ENCODE peak calls at places on chromosomes 16 and 17, in nine cellular contexts. W, D, Y, V, C, E, L, I and B are unnamed samples.

GRCh38 chr16:6956511-6956910 is 376.1 kb upstream of the RBFOX1 start:
- DNase-seq in W (no peak), C (no peak), L (no peak), I (no peak), Y (no peak), E (no peak), D (no peak), V (no peak), B (no peak)

GRCh38 chr17:50708050-50709000 is 611 bp upstream of the ANKRD40 start:
- DNase-seq in D (no peak), E (no peak), Y (no peak), C (peak), W (no peak), V (no peak), I (no peak), L (no peak), B (no peak)

GRCh38 chr16:1941162-1941923 is 1.7 kb downstream of the MSRB1 start:
- DNase-seq in V (no peak), W (peak), C (peak), Y (no peak), L (no peak), D (no peak), E (no peak), I (no peak), B (no peak)

GRCh38 chr16:11240636-11241473 is 15.1 kb downstream of the SOCS1 start:
- DNase-seq in E (no peak), C (no peak), I (no peak), L (no peak), Y (no peak), V (no peak), W (peak), D (no peak), B (no peak)

GRCh38 chr17:33124185-33124584 is 132.5 kb downstream of the SPACA3 start:
- DNase-seq in Y (no peak), L (no peak), W (no peak), E (no peak), C (no peak), I (no peak), V (no peak), D (no peak), B (no peak)

GRCh38 chr17:75096082-75096625 is 8.4 kb downstream of the SLC16A5 start:
- DNase-seq in L (no peak), D (no peak), W (no peak), C (peak), E (no peak), V (peak), Y (no peak), I (no peak), B (peak)

GRCh38 chr17:42814633-42815399 is 9.3 kb downstream of the BECN1 start:
- DNase-seq in C (peak), V (no peak), E (no peak), W (no peak), L (no peak), I (no peak), D (no peak), Y (no peak), B (no peak)

GRCh38 chr16:34803683-34804416 is 1344.4 kb downstream of the TP53TG3F start:
- DNase-seq in E (no peak), L (no peak), Y (no peak), I (no peak), V (no peak), C (no peak), W (no peak), D (no peak), B (no peak)

GRCh38 chr17:78748048-78748729 is 33.9 kb downstream of the CYTH1 start:
- DNase-seq in E (no peak), W (no peak), V (no peak), L (no peak), C (no peak), Y (no peak), I (no peak), D (no peak), B (no peak)

GRCh38 chr17:58047751-58048150 is 35.5 kb upstream of the DYNLL2 start:
- DNase-seq in V (no peak), I (no peak), W (no peak), E (no peak), C (no peak), Y (no peak), L (no peak), D (no peak), B (no peak)

GRCh38 chr17:21419299-21420239 is 43.4 kb downstream of the KCNJ12 start:
- DNase-seq in E (peak), Y (peak), C (no peak), W (peak), I (no peak), V (no peak), L (no peak), D (peak), B (no peak)

GRCh38 chr16:24539850-24540484 is 601 bp downstream of the RBBP6 start:
- DNase-seq in C (no peak), Y (peak), I (peak), W (no peak), V (peak), L (no peak), D (peak), E (peak), B (no peak)

GRCh38 chr16:81779540-81780320 is 639 bp downstream of the PLCG2 start:
- DNase-seq in W (peak), V (peak), L (no peak), Y (no peak), D (no peak), C (no peak), E (peak), I (no peak), B (no peak)

GRCh38 chr17:17491031-17491471 is 5.1 kb downstream of the RASD1 start:
- DNase-seq in D (no peak), E (no peak), Y (no peak), I (peak), L (no peak), W (no peak), C (no peak), V (no peak), B (no peak)

GRCh38 chr17:19728114-19728495 is 11.7 kb upstream of the SLC47A2 start:
- DNase-seq in D (no peak), W (no peak), I (peak), E (no peak), L (no peak), Y (no peak), V (peak), C (peak), B (no peak)

GRCh38 chr17:67403483-67403882 is 26.4 kb downstream of the PITPNC1 start:
- DNase-seq in L (no peak), C (no peak), W (no peak), V (no peak), D (no peak), E (no peak), I (no peak), Y (no peak), B (no peak)

GRCh38 chr16:89035698-89036570 is 57.7 kb upstream of the ACSF3 start:
- DNase-seq in E (no peak), I (no peak), V (no peak), L (no peak), Y (no peak), W (no peak), D (no peak), C (no peak), B (no peak)

GRCh38 chr17:69870091-69870530 is 204.9 kb upstream of the KCNJ16 start:
- DNase-seq in I (no peak), E (no peak), Y (no peak), V (no peak), C (peak), L (no peak), W (no peak), D (no peak), B (no peak)